ENCODE peak calls at places on chromosomes 11 and 22, in nine cellular contexts. R, F, D, K, B, T, E, O and X are unnamed samples.

GRCh38 chr11:116993599-116993998 is 104.6 kb downstream of the SIK3 start:
- DNase-seq in R (no peak), F (no peak), D (peak; percentile 76), K (no peak), B (peak; percentile 38), T (no peak), E (no peak), O (no peak), X (no peak)

GRCh38 chr22:29879738-29880137 is 3.2 kb upstream of the MTMR3 start:
- DNase-seq in R (no peak), F (no peak), D (no peak), K (no peak), B (no peak), T (no peak), E (no peak), O (no peak), X (peak; percentile 14)

GRCh38 chr22:36541831-36542391 is 12.9 kb upstream of the EIF3D start:
- DNase-seq in R (no peak), F (no peak), D (no peak), K (no peak), B (no peak), T (peak; percentile 26), E (peak; percentile 96), O (no peak), X (no peak)

GRCh38 chr11:66971483-66971882 is 3.6 kb upstream of the C11orf86 start:
- DNase-seq in R (no peak), F (no peak), D (no peak), K (no peak), B (no peak), T (no peak), E (no peak), O (no peak), X (no peak)

GRCh38 chr11:5004429-5005274 is 10.0 kb downstream of the OR51L1 start:
- DNase-seq in R (peak; percentile 67), F (no peak), D (no peak), K (no peak), B (peak; percentile 70), T (no peak), E (peak; percentile 61), O (no peak), X (peak; percentile 53)

GRCh38 chr22:40436460-40437431 is 66.4 kb downstream of the SGSM3 start:
- DNase-seq in R (no peak), F (no peak), D (peak; percentile 73), K (no peak), B (peak; percentile 77), T (peak; percentile 43), E (peak; percentile 74), O (no peak), X (no peak)

GRCh38 chr11:126115820-126116319 is 53.2 kb upstream of the CDON start:
- DNase-seq in R (peak; percentile 82), F (no peak), D (no peak), K (peak; percentile 87), B (peak; percentile 9), T (peak; percentile 77), E (peak; percentile 95), O (peak; percentile 85), X (no peak)

GRCh38 chr22:31911565-31912401 is 32.6 kb upstream of the YWHAH start:
- DNase-seq in R (no peak), F (no peak), D (no peak), K (no peak), B (no peak), T (no peak), E (peak; percentile 25), O (no peak), X (no peak)

GRCh38 chr22:48751539-48752437 is 1075.9 kb downstream of the BRD1 start:
- DNase-seq in R (no peak), F (no peak), D (no peak), K (no peak), B (no peak), T (no peak), E (no peak), O (no peak), X (no peak)

GRCh38 chr11:72736452-72737069 is 15.6 kb downstream of the ARAP1 start:
- DNase-seq in R (no peak), F (peak; percentile 48), D (peak; percentile 83), K (peak; percentile 81), B (peak; percentile 39), T (no peak), E (peak; percentile 77), O (peak; percentile 79), X (peak; percentile 64)

GRCh38 chr11:6606471-6607189 is 3.1 kb downstream of the ILK start:
- DNase-seq in R (peak; percentile 91), F (peak; percentile 28), D (no peak), K (peak; percentile 97), B (peak; percentile 82), T (peak; percentile 96), E (peak; percentile 95), O (peak; percentile 98), X (peak; percentile 48)

GRCh38 chr11:2899080-2899783 is 13.7 kb upstream of the CDKN1C start:
- DNase-seq in R (no peak), F (no peak), D (no peak), K (no peak), B (no peak), T (no peak), E (no peak), O (no peak), X (no peak)

GRCh38 chr11:8309862-8310261 is 46.2 kb upstream of the LMO1 start:
- DNase-seq in R (peak; percentile 23), F (no peak), D (no peak), K (no peak), B (peak; percentile 10), T (no peak), E (no peak), O (no peak), X (no peak)

GRCh38 chr11:73149105-73149504 is 7.0 kb upstream of the FCHSD2 start:
- DNase-seq in R (no peak), F (no peak), D (no peak), K (no peak), B (no peak), T (no peak), E (no peak), O (peak; percentile 48), X (no peak)

GRCh38 chr22:49880281-49880680 is 26.6 kb downstream of the ZBED4 start:
- DNase-seq in R (no peak), F (no peak), D (no peak), K (no peak), B (no peak), T (no peak), E (no peak), O (no peak), X (peak; percentile 21)

GRCh38 chr22:49372530-49373288 is 455.0 kb downstream of the BRD1 start:
- DNase-seq in R (peak; percentile 5), F (no peak), D (no peak), K (peak; percentile 28), B (no peak), T (no peak), E (no peak), O (peak; percentile 56), X (no peak)

GRCh38 chr11:29051935-29052334 is 943.7 kb downstream of the METTL15 start:
- DNase-seq in R (no peak), F (no peak), D (no peak), K (no peak), B (no peak), T (no peak), E (peak; percentile 33), O (no peak), X (no peak)

GRCh38 chr22:37189011-37189466 is 992 bp upstream of the C1QTNF6 start:
- DNase-seq in R (no peak), F (no peak), D (no peak), K (no peak), B (peak; percentile 93), T (no peak), E (no peak), O (no peak), X (no peak)

GRCh38 chr22:29689872-29690213 is 30.0 kb upstream of the CABP7 start:
- DNase-seq in R (peak; percentile 63), F (no peak), D (peak; percentile 33), K (peak; percentile 78), B (peak; percentile 77), T (peak; percentile 53), E (peak; percentile 55), O (no peak), X (peak; percentile 49)

GRCh38 chr11:17568944-17569343 is 21.9 kb downstream of the OTOG start:
- DNase-seq in R (no peak), F (no peak), D (no peak), K (no peak), B (no peak), T (no peak), E (no peak), O (no peak), X (no peak)

GRCh38 chr11:109911488-109911887 is 181.7 kb upstream of the ZC3H12C start:
- DNase-seq in R (no peak), F (no peak), D (no peak), K (no peak), B (no peak), T (no peak), E (no peak), O (no peak), X (no peak)

GRCh38 chr11:109914038-109914437 is 179.2 kb upstream of the ZC3H12C start:
- DNase-seq in R (no peak), F (no peak), D (no peak), K (no peak), B (peak; percentile 95), T (no peak), E (no peak), O (no peak), X (no peak)

GRCh38 chr11:109914809-109915653 is 178.2 kb upstream of the ZC3H12C start:
- DNase-seq in R (no peak), F (no peak), D (no peak), K (no peak), B (peak; percentile 75), T (no peak), E (peak; percentile 20), O (no peak), X (no peak)
- H3K4me3 ChIP-seq in R (no peak overlapping the region), F (no peak overlapping the region), D (no peak overlapping the region), K (no peak overlapping the region), B (no peak overlapping the region), T (no peak overlapping the region), E (no peak overlapping the region), O (no peak overlapping the region), X (no peak overlapping the region)

GRCh38 chr22:28316014-28316413 is 363.6 kb downstream of the TTC28 start:
- DNase-seq in R (no peak), F (no peak), D (no peak), K (no peak), B (peak; percentile 99), T (no peak), E (no peak), O (no peak), X (no peak)
- H3K4me1 ChIP-seq in R (no peaks in the 10 kb centered on the region), F (no peaks in the 10 kb centered on the region), D (no peaks in the 10 kb centered on the region), K (no peaks in the 10 kb centered on the region), B (peaks cover 6% of the 10 kb centered on the region), T (no peaks in the 10 kb centered on the region), E (no peaks in the 10 kb centered on the region), O (peaks cover 3% of the 10 kb centered on the region), X (no peaks in the 10 kb centered on the region)

DNA sequence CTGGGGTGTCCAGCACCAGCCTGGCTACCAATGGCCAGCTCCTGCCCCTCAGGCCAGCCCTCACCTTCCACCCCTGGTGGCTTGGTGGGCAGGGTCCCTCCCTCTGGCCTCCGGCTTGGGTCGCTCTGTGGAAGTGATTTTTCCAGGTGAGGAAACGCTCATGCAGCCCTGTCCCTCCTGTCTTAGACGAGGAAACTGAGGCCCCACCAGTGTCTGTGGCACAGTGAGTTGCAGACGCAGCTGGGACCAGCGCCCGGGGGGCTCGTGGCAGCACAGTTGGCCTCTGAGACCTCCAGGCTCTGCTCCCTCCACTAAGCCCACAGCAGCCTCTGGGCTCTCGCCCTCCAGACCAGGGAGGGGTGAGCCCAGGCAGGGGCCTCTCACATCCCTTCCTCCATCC is 6.2 kb downstream of the B3GAT1 start:
- DNase-seq in R (no peak), F (no peak), D (no peak), K (no peak), B (no peak), T (no peak), E (no peak), O (no peak), X (no peak)
- H3K4me3 ChIP-seq in R (no peak overlapping the region), F (no peak overlapping the region), D (no peak overlapping the region), K (no peak overlapping the region), B (no peak overlapping the region), T (no peak overlapping the region), E (no peak overlapping the region), O (no peak overlapping the region), X (no peak overlapping the region)

GRCh38 chr11:120512727-120513435 is 1.3 kb downstream of the GRIK4 start:
- DNase-seq in R (no peak), F (no peak), D (no peak), K (no peak), B (no peak), T (no peak), E (no peak), O (peak; percentile 58), X (no peak)
- H3K4me1 ChIP-seq in R (no peaks in the 10 kb centered on the region), F (peaks cover 3% of the 10 kb centered on the region), D (no peaks in the 10 kb centered on the region), K (no peaks in the 10 kb centered on the region), B (peaks cover 5% of the 10 kb centered on the region), T (no peaks in the 10 kb centered on the region), E (peaks cover 10% of the 10 kb centered on the region), O (no peaks in the 10 kb centered on the region), X (no peaks in the 10 kb centered on the region)